ENCODE peak calls at places on chromosomes 1 and 21, in eight cellular contexts. One of them, this sample, is unnamed.

GRCh38 chr21:18744840-18745239 is 341.3 kb upstream of the TMPRSS15 start:
- DNase-seq in GM12891: no peak
- DNase-seq in bronchial epithelial cell: no peak
- DNase-seq in stimulated activated CD4-positive, alpha-beta T cell treated with anti-CD3 and anti-CD28 coated beads, Interleukin-4, amount 100 ng/mL, for 1 hour: no peak
- DNase-seq in lower lobe of right lung: no peak
- DNase-seq in kidney: no peak
- DNase-seq in A673: no peak
- DNase-seq in HT-29: no peak
- DNase-seq in this sample: no peak

GRCh38 chr1:63971557-63971956 is 197.7 kb downstream of the ROR1 start:
- DNase-seq in stimulated activated CD4-positive, alpha-beta T cell treated with anti-CD3 and anti-CD28 coated beads, Interleukin-4, amount 100 ng/mL, for 1 hour: no peak
- DNase-seq in HT-29: peak; percentile 79
- DNase-seq in lower lobe of right lung: no peak
- DNase-seq in kidney: no peak
- DNase-seq in A673: no peak
- DNase-seq in GM12891: no peak
- DNase-seq in bronchial epithelial cell: no peak
- DNase-seq in this sample: no peak

GRCh38 chr1:181675091-181675490 is 191.8 kb downstream of the CACNA1E start:
- DNase-seq in bronchial epithelial cell: no peak
- DNase-seq in lower lobe of right lung: no peak
- DNase-seq in HT-29: no peak
- DNase-seq in GM12891: no peak
- DNase-seq in stimulated activated CD4-positive, alpha-beta T cell treated with anti-CD3 and anti-CD28 coated beads, Interleukin-4, amount 100 ng/mL, for 1 hour: no peak
- DNase-seq in kidney: no peak
- DNase-seq in A673: no peak
- DNase-seq in this sample: no peak

GRCh38 chr1:221724931-221725605 is 16.8 kb downstream of the DUSP10 start:
- DNase-seq in lower lobe of right lung: peak; percentile 60
- DNase-seq in stimulated activated CD4-positive, alpha-beta T cell treated with anti-CD3 and anti-CD28 coated beads, Interleukin-4, amount 100 ng/mL, for 1 hour: no peak
- DNase-seq in bronchial epithelial cell: peak; percentile 74
- DNase-seq in A673: no peak
- DNase-seq in HT-29: no peak
- DNase-seq in GM12891: no peak
- DNase-seq in kidney: no peak
- DNase-seq in this sample: no peak

GRCh38 chr1:154629160-154630073 is 21.4 kb upstream of the ADAR start:
- DNase-seq in stimulated activated CD4-positive, alpha-beta T cell treated with anti-CD3 and anti-CD28 coated beads, Interleukin-4, amount 100 ng/mL, for 1 hour: no peak
- DNase-seq in kidney: no peak
- DNase-seq in lower lobe of right lung: no peak
- DNase-seq in GM12891: no peak
- DNase-seq in HT-29: no peak
- DNase-seq in bronchial epithelial cell: no peak
- DNase-seq in A673: no peak
- DNase-seq in this sample: no peak

GRCh38 chr1:95033843-95034242 is 38.9 kb downstream of the ALG14 start:
- DNase-seq in stimulated activated CD4-positive, alpha-beta T cell treated with anti-CD3 and anti-CD28 coated beads, Interleukin-4, amount 100 ng/mL, for 1 hour: no peak
- DNase-seq in lower lobe of right lung: no peak
- DNase-seq in HT-29: no peak
- DNase-seq in bronchial epithelial cell: no peak
- DNase-seq in GM12891: no peak
- DNase-seq in A673: no peak
- DNase-seq in kidney: no peak
- DNase-seq in this sample: no peak

GRCh38 chr1:188433428-188433827 is 1604.7 kb downstream of the PLA2G4A start:
- DNase-seq in stimulated activated CD4-positive, alpha-beta T cell treated with anti-CD3 and anti-CD28 coated beads, Interleukin-4, amount 100 ng/mL, for 1 hour: no peak
- DNase-seq in HT-29: no peak
- DNase-seq in kidney: no peak
- DNase-seq in GM12891: no peak
- DNase-seq in bronchial epithelial cell: peak; percentile 20
- DNase-seq in A673: no peak
- DNase-seq in lower lobe of right lung: no peak
- DNase-seq in this sample: no peak

GRCh38 chr1:9561429-9561828 is 22.2 kb downstream of the SLC25A33 start:
- DNase-seq in bronchial epithelial cell: peak; percentile 93
- DNase-seq in GM12891: no peak
- DNase-seq in stimulated activated CD4-positive, alpha-beta T cell treated with anti-CD3 and anti-CD28 coated beads, Interleukin-4, amount 100 ng/mL, for 1 hour: no peak
- DNase-seq in lower lobe of right lung: no peak
- DNase-seq in kidney: no peak
- DNase-seq in HT-29: peak; percentile 85
- DNase-seq in A673: peak; percentile 97
- DNase-seq in this sample: peak; percentile 42

GRCh38 chr1:185920602-185921001 is 186.4 kb downstream of the HMCN1 start:
- DNase-seq in stimulated activated CD4-positive, alpha-beta T cell treated with anti-CD3 and anti-CD28 coated beads, Interleukin-4, amount 100 ng/mL, for 1 hour: no peak
- DNase-seq in kidney: no peak
- DNase-seq in HT-29: no peak
- DNase-seq in GM12891: no peak
- DNase-seq in bronchial epithelial cell: peak; percentile 67
- DNase-seq in A673: no peak
- DNase-seq in lower lobe of right lung: no peak
- DNase-seq in this sample: no peak

GRCh38 chr1:53783056-53783455 is 44.1 kb upstream of the GLIS1 start:
- DNase-seq in A673: no peak
- DNase-seq in kidney: no peak
- DNase-seq in stimulated activated CD4-positive, alpha-beta T cell treated with anti-CD3 and anti-CD28 coated beads, Interleukin-4, amount 100 ng/mL, for 1 hour: no peak
- DNase-seq in GM12891: no peak
- DNase-seq in HT-29: no peak
- DNase-seq in lower lobe of right lung: no peak
- DNase-seq in bronchial epithelial cell: peak; percentile 61
- DNase-seq in this sample: no peak

GRCh38 chr1:36419569-36419968 is 21.9 kb upstream of the LSM10 start:
- DNase-seq in GM12891: no peak
- DNase-seq in stimulated activated CD4-positive, alpha-beta T cell treated with anti-CD3 and anti-CD28 coated beads, Interleukin-4, amount 100 ng/mL, for 1 hour: no peak
- DNase-seq in kidney: no peak
- DNase-seq in A673: no peak
- DNase-seq in HT-29: no peak
- DNase-seq in lower lobe of right lung: no peak
- DNase-seq in bronchial epithelial cell: no peak
- DNase-seq in this sample: no peak

GRCh38 chr1:38578444-38578951 is 281.1 kb downstream of the RRAGC start:
- DNase-seq in stimulated activated CD4-positive, alpha-beta T cell treated with anti-CD3 and anti-CD28 coated beads, Interleukin-4, amount 100 ng/mL, for 1 hour: no peak
- DNase-seq in A673: peak; percentile 26
- DNase-seq in bronchial epithelial cell: no peak
- DNase-seq in HT-29: no peak
- DNase-seq in lower lobe of right lung: peak; percentile 74
- DNase-seq in GM12891: no peak
- DNase-seq in kidney: no peak
- DNase-seq in this sample: no peak

GRCh38 chr1:92211166-92211565 is 6.5 kb upstream of the C1orf146 start:
- DNase-seq in kidney: no peak
- DNase-seq in stimulated activated CD4-positive, alpha-beta T cell treated with anti-CD3 and anti-CD28 coated beads, Interleukin-4, amount 100 ng/mL, for 1 hour: no peak
- DNase-seq in GM12891: no peak
- DNase-seq in A673: no peak
- DNase-seq in HT-29: no peak
- DNase-seq in bronchial epithelial cell: peak; percentile 41
- DNase-seq in lower lobe of right lung: no peak
- DNase-seq in this sample: peak; percentile 17

GRCh38 chr1:178168535-178168934 is 74.6 kb downstream of the RASAL2 start:
- DNase-seq in bronchial epithelial cell: peak; percentile 54
- DNase-seq in HT-29: no peak
- DNase-seq in kidney: no peak
- DNase-seq in stimulated activated CD4-positive, alpha-beta T cell treated with anti-CD3 and anti-CD28 coated beads, Interleukin-4, amount 100 ng/mL, for 1 hour: no peak
- DNase-seq in A673: no peak
- DNase-seq in GM12891: no peak
- DNase-seq in lower lobe of right lung: no peak
- DNase-seq in this sample: no peak

GRCh38 chr1:23026573-23026972 is 7.3 kb downstream of the KDM1A start:
- DNase-seq in stimulated activated CD4-positive, alpha-beta T cell treated with anti-CD3 and anti-CD28 coated beads, Interleukin-4, amount 100 ng/mL, for 1 hour: no peak
- DNase-seq in GM12891: no peak
- DNase-seq in lower lobe of right lung: no peak
- DNase-seq in HT-29: no peak
- DNase-seq in bronchial epithelial cell: peak; percentile 59
- DNase-seq in kidney: no peak
- DNase-seq in A673: no peak
- DNase-seq in this sample: no peak

GRCh38 chr1:225378880-225379279 is 49.0 kb downstream of the LBR start:
- DNase-seq in bronchial epithelial cell: peak; percentile 94
- DNase-seq in stimulated activated CD4-positive, alpha-beta T cell treated with anti-CD3 and anti-CD28 coated beads, Interleukin-4, amount 100 ng/mL, for 1 hour: no peak
- DNase-seq in A673: peak; percentile 21
- DNase-seq in kidney: no peak
- DNase-seq in GM12891: no peak
- DNase-seq in lower lobe of right lung: no peak
- DNase-seq in HT-29: no peak
- DNase-seq in this sample: no peak

GRCh38 chr1:223137402-223138100 is 5.5 kb downstream of the TLR5 start:
- DNase-seq in HT-29: no peak
- DNase-seq in kidney: no peak
- DNase-seq in lower lobe of right lung: no peak
- DNase-seq in A673: peak; percentile 75
- DNase-seq in bronchial epithelial cell: peak; percentile 83
- DNase-seq in stimulated activated CD4-positive, alpha-beta T cell treated with anti-CD3 and anti-CD28 coated beads, Interleukin-4, amount 100 ng/mL, for 1 hour: no peak
- DNase-seq in GM12891: no peak
- DNase-seq in this sample: no peak

GRCh38 chr1:247376659-247377058 is 39.3 kb upstream of the NLRP3 start:
- DNase-seq in A673: peak; percentile 67
- DNase-seq in GM12891: no peak
- DNase-seq in HT-29: no peak
- DNase-seq in stimulated activated CD4-positive, alpha-beta T cell treated with anti-CD3 and anti-CD28 coated beads, Interleukin-4, amount 100 ng/mL, for 1 hour: no peak
- DNase-seq in bronchial epithelial cell: no peak
- DNase-seq in kidney: no peak
- DNase-seq in lower lobe of right lung: no peak
- DNase-seq in this sample: no peak

GRCh38 chr1:184664042-184664659 is 90.5 kb downstream of the EDEM3 start:
- DNase-seq in bronchial epithelial cell: peak; percentile 29
- DNase-seq in GM12891: peak; percentile 73
- DNase-seq in A673: peak; percentile 88
- DNase-seq in lower lobe of right lung: peak; percentile 83
- DNase-seq in kidney: peak; percentile 90
- DNase-seq in HT-29: peak; percentile 70
- DNase-seq in stimulated activated CD4-positive, alpha-beta T cell treated with anti-CD3 and anti-CD28 coated beads, Interleukin-4, amount 100 ng/mL, for 1 hour: peak; percentile 6
- DNase-seq in this sample: peak; percentile 77

GRCh38 chr1:55234016-55234415 is 18.9 kb upstream of the USP24 start:
- DNase-seq in GM12891: no peak
- DNase-seq in kidney: no peak
- DNase-seq in A673: no peak
- DNase-seq in HT-29: no peak
- DNase-seq in stimulated activated CD4-positive, alpha-beta T cell treated with anti-CD3 and anti-CD28 coated beads, Interleukin-4, amount 100 ng/mL, for 1 hour: no peak
- DNase-seq in lower lobe of right lung: no peak
- DNase-seq in bronchial epithelial cell: no peak
- DNase-seq in this sample: no peak

GRCh38 chr1:160112370-160112769 is 3.2 kb upstream of the ATP1A2 start:
- DNase-seq in stimulated activated CD4-positive, alpha-beta T cell treated with anti-CD3 and anti-CD28 coated beads, Interleukin-4, amount 100 ng/mL, for 1 hour: no peak
- DNase-seq in bronchial epithelial cell: no peak
- DNase-seq in A673: no peak
- DNase-seq in GM12891: no peak
- DNase-seq in HT-29: no peak
- DNase-seq in kidney: no peak
- DNase-seq in lower lobe of right lung: no peak
- DNase-seq in this sample: no peak

GRCh38 chr1:45026446-45026845 is 14.4 kb downstream of the UROD start:
- DNase-seq in GM12891: no peak
- DNase-seq in kidney: no peak
- DNase-seq in HT-29: no peak
- DNase-seq in stimulated activated CD4-positive, alpha-beta T cell treated with anti-CD3 and anti-CD28 coated beads, Interleukin-4, amount 100 ng/mL, for 1 hour: no peak
- DNase-seq in lower lobe of right lung: no peak
- DNase-seq in bronchial epithelial cell: no peak
- DNase-seq in A673: no peak
- DNase-seq in this sample: no peak

GRCh38 chr21:38787461-38788274 is 18.1 kb upstream of the ETS2 start:
- DNase-seq in kidney: peak; percentile 88
- DNase-seq in HT-29: peak; percentile 92
- DNase-seq in GM12891: no peak
- DNase-seq in bronchial epithelial cell: peak; percentile 97
- DNase-seq in stimulated activated CD4-positive, alpha-beta T cell treated with anti-CD3 and anti-CD28 coated beads, Interleukin-4, amount 100 ng/mL, for 1 hour: no peak
- DNase-seq in lower lobe of right lung: no peak
- DNase-seq in A673: peak; percentile 37
- DNase-seq in this sample: peak; percentile 92

GRCh38 chr1:246117066-246117791 is 389.9 kb downstream of the SMYD3 start:
- DNase-seq in HT-29: peak; percentile 51
- DNase-seq in kidney: no peak
- DNase-seq in lower lobe of right lung: no peak
- DNase-seq in GM12891: peak; percentile 20
- DNase-seq in A673: peak; percentile 40
- DNase-seq in stimulated activated CD4-positive, alpha-beta T cell treated with anti-CD3 and anti-CD28 coated beads, Interleukin-4, amount 100 ng/mL, for 1 hour: peak; percentile 5
- DNase-seq in bronchial epithelial cell: peak; percentile 67
- DNase-seq in this sample: peak; percentile 11

GRCh38 chr1:207565546-207566468 is 69.8 kb downstream of the CR1 start:
- DNase-seq in kidney: no peak
- DNase-seq in bronchial epithelial cell: peak; percentile 15
- DNase-seq in stimulated activated CD4-positive, alpha-beta T cell treated with anti-CD3 and anti-CD28 coated beads, Interleukin-4, amount 100 ng/mL, for 1 hour: no peak
- DNase-seq in A673: peak; percentile 17
- DNase-seq in HT-29: peak; percentile 68
- DNase-seq in GM12891: no peak
- DNase-seq in lower lobe of right lung: no peak
- DNase-seq in this sample: no peak

GRCh38 chr1:66480162-66480561 is 53.8 kb upstream of the SGIP1 start:
- DNase-seq in bronchial epithelial cell: no peak
- DNase-seq in A673: peak; percentile 45
- DNase-seq in GM12891: no peak
- DNase-seq in lower lobe of right lung: no peak
- DNase-seq in kidney: no peak
- DNase-seq in stimulated activated CD4-positive, alpha-beta T cell treated with anti-CD3 and anti-CD28 coated beads, Interleukin-4, amount 100 ng/mL, for 1 hour: no peak
- DNase-seq in HT-29: no peak
- DNase-seq in this sample: no peak

GRCh38 chr1:6033986-6034749 is 11.5 kb upstream of the KCNAB2 start:
- DNase-seq in GM12891: peak; percentile 60
- DNase-seq in A673: peak; percentile 42
- DNase-seq in stimulated activated CD4-positive, alpha-beta T cell treated with anti-CD3 and anti-CD28 coated beads, Interleukin-4, amount 100 ng/mL, for 1 hour: peak; percentile 47
- DNase-seq in lower lobe of right lung: peak; percentile 61
- DNase-seq in kidney: no peak
- DNase-seq in HT-29: peak; percentile 55
- DNase-seq in bronchial epithelial cell: peak; percentile 27
- DNase-seq in this sample: no peak

GRCh38 chr1:37651803-37652202 is 17.1 kb upstream of the RSPO1 start:
- DNase-seq in HT-29: no peak
- DNase-seq in GM12891: no peak
- DNase-seq in A673: no peak
- DNase-seq in lower lobe of right lung: no peak
- DNase-seq in stimulated activated CD4-positive, alpha-beta T cell treated with anti-CD3 and anti-CD28 coated beads, Interleukin-4, amount 100 ng/mL, for 1 hour: no peak
- DNase-seq in kidney: peak; percentile 25
- DNase-seq in bronchial epithelial cell: no peak
- DNase-seq in this sample: no peak

GRCh38 chr1:54397090-54397591 is 9.1 kb downstream of the SSBP3 start:
- DNase-seq in bronchial epithelial cell: no peak
- DNase-seq in kidney: no peak
- DNase-seq in stimulated activated CD4-positive, alpha-beta T cell treated with anti-CD3 and anti-CD28 coated beads, Interleukin-4, amount 100 ng/mL, for 1 hour: no peak
- DNase-seq in A673: no peak
- DNase-seq in GM12891: no peak
- DNase-seq in lower lobe of right lung: no peak
- DNase-seq in HT-29: no peak
- DNase-seq in this sample: no peak

GRCh38 chr1:111837398-111837797 is 81.7 kb downstream of the DDX20 start:
- DNase-seq in kidney: no peak
- DNase-seq in lower lobe of right lung: no peak
- DNase-seq in GM12891: no peak
- DNase-seq in stimulated activated CD4-positive, alpha-beta T cell treated with anti-CD3 and anti-CD28 coated beads, Interleukin-4, amount 100 ng/mL, for 1 hour: no peak
- DNase-seq in A673: no peak
- DNase-seq in HT-29: no peak
- DNase-seq in bronchial epithelial cell: no peak
- DNase-seq in this sample: no peak

GRCh38 chr1:81808760-81809159 is 8.0 kb downstream of the ADGRL2 start:
- DNase-seq in stimulated activated CD4-positive, alpha-beta T cell treated with anti-CD3 and anti-CD28 coated beads, Interleukin-4, amount 100 ng/mL, for 1 hour: no peak
- DNase-seq in kidney: no peak
- DNase-seq in GM12891: no peak
- DNase-seq in bronchial epithelial cell: no peak
- DNase-seq in lower lobe of right lung: no peak
- DNase-seq in HT-29: peak; percentile 14
- DNase-seq in A673: peak; percentile 12
- DNase-seq in this sample: no peak

GRCh38 chr1:165842363-165843129 is 15.1 kb downstream of the UCK2 start:
- DNase-seq in lower lobe of right lung: no peak
- DNase-seq in GM12891: no peak
- DNase-seq in A673: peak; percentile 48
- DNase-seq in stimulated activated CD4-positive, alpha-beta T cell treated with anti-CD3 and anti-CD28 coated beads, Interleukin-4, amount 100 ng/mL, for 1 hour: no peak
- DNase-seq in bronchial epithelial cell: peak; percentile 59
- DNase-seq in kidney: no peak
- DNase-seq in HT-29: no peak
- DNase-seq in this sample: no peak

GRCh38 chr1:226248091-226248490 is 24.6 kb downstream of the MIXL1 start:
- DNase-seq in bronchial epithelial cell: no peak
- DNase-seq in GM12891: no peak
- DNase-seq in A673: no peak
- DNase-seq in stimulated activated CD4-positive, alpha-beta T cell treated with anti-CD3 and anti-CD28 coated beads, Interleukin-4, amount 100 ng/mL, for 1 hour: no peak
- DNase-seq in HT-29: no peak
- DNase-seq in kidney: no peak
- DNase-seq in lower lobe of right lung: no peak
- DNase-seq in this sample: no peak

GRCh38 chr1:61441723-61442262 is 283.1 kb downstream of the TM2D1 start:
- DNase-seq in GM12891: no peak
- DNase-seq in bronchial epithelial cell: no peak
- DNase-seq in HT-29: no peak
- DNase-seq in kidney: peak; percentile 80
- DNase-seq in lower lobe of right lung: no peak
- DNase-seq in stimulated activated CD4-positive, alpha-beta T cell treated with anti-CD3 and anti-CD28 coated beads, Interleukin-4, amount 100 ng/mL, for 1 hour: no peak
- DNase-seq in A673: no peak
- DNase-seq in this sample: no peak

This sample was measured in H54.